ENCODE peak calls at places on chromosomes 13 and 19, in six cellular contexts. S is stimulated activated CD4-positive, alpha-beta T cell treated with anti-CD3 and anti-CD28 coated beads, Interleukin-1b, Interleukin-23, amount 100 ng/mL, for 24 hours; V is left cardiac atrium; R is neural crest cell; H is EH; U is AG09319. A is an unnamed sample.

GRCh38 chr13:40895207-40895606 is 105.8 kb downstream of the SLC25A15 start:
- DNase-seq in R (no peak), U (no peak), H (no peak), V (no peak), S (no peak), A (no peak)

GRCh38 chr19:804419-805160 is 7.3 kb downstream of the PTBP1 start:
- DNase-seq in R (no peak), V (peak), U (no peak), H (no peak), S (no peak), A (no peak)

GRCh38 chr19:12749938-12750521 is 1.6 kb upstream of the BEST2 start:
- DNase-seq in V (no peak), R (no peak), H (peak), U (no peak), S (no peak), A (peak)

GRCh38 chr13:29564828-29565227 is 30.7 kb downstream of the SLC7A1 start:
- DNase-seq in R (no peak), U (no peak), H (no peak), S (no peak), V (no peak), A (no peak)

GRCh38 chr19:2820112-2820702 is 539 bp downstream of the ZNF554 start:
- DNase-seq in R (peak), V (no peak), U (no peak), H (peak), S (no peak), A (no peak)

GRCh38 chr19:14059093-14059480 is 2.8 kb downstream of the PALM3 start:
- DNase-seq in S (peak), U (no peak), H (no peak), V (no peak), R (peak), A (no peak)

GRCh38 chr13:20192470-20193141 is at the start of gene GJB2:
- DNase-seq in U (no peak), V (no peak), S (no peak), R (no peak), H (no peak), A (no peak)

GRCh38 chr13:44237276-44237767 is 136.3 kb upstream of the SERP2 start:
- DNase-seq in U (peak), V (peak), R (no peak), H (peak), S (no peak), A (peak)

GRCh38 chr13:26541041-26541440 is 16.4 kb upstream of the WASF3 start:
- DNase-seq in R (no peak), V (no peak), S (no peak), H (no peak), U (no peak), A (no peak)

GRCh38 chr13:44011036-44011435 is 131.3 kb downstream of the LACC1 start:
- DNase-seq in H (peak), S (no peak), V (no peak), U (no peak), R (no peak), A (no peak)

GRCh38 chr19:29277107-29277506 is 64.2 kb upstream of the UQCRFS1 start:
- DNase-seq in R (no peak), U (no peak), H (peak), V (no peak), S (no peak), A (no peak)

GRCh38 chr13:94548382-94549240 is 47.3 kb downstream of the TGDS start:
- DNase-seq in U (no peak), V (peak), S (no peak), R (no peak), H (peak), A (no peak)

GRCh38 chr19:45523642-45524256 is 16.5 kb downstream of the VASP start:
- DNase-seq in S (peak), H (peak), V (peak), U (peak), R (peak), A (peak)

GRCh38 chr13:42990147-42990990 is 1.7 kb downstream of the EPSTI1 start:
- DNase-seq in U (no peak), R (no peak), S (no peak), V (no peak), H (peak), A (no peak)

GRCh38 chr19:47377801-47378200 is 28.7 kb downstream of the DHX34 start:
- DNase-seq in U (no peak), V (no peak), H (no peak), S (no peak), R (no peak), A (no peak)

GRCh38 chr19:11397089-11397610 is 13.0 kb upstream of the EPOR start:
- DNase-seq in S (no peak), R (no peak), V (no peak), H (no peak), U (no peak), A (no peak)

GRCh38 chr13:43377955-43378354 is 354.6 kb downstream of the DNAJC15 start:
- DNase-seq in S (no peak), R (no peak), H (no peak), V (no peak), U (no peak), A (no peak)

GRCh38 chr19:16957855-16958254 is 68.8 kb downstream of the CPAMD8 start:
- DNase-seq in U (no peak), S (no peak), V (no peak), R (no peak), H (no peak), A (no peak)

GRCh38 chr19:4676955-4677731 is 7.0 kb upstream of the MYDGF start:
- DNase-seq in U (no peak), V (peak), H (peak), S (no peak), R (peak), A (no peak)

GRCh38 chr13:97119899-97120745 is 102.0 kb upstream of the MBNL2 start:
- DNase-seq in V (no peak), S (no peak), H (peak), R (no peak), U (no peak), A (peak)

GRCh38 chr19:33677745-33678426 is 56.1 kb downstream of the CHST8 start:
- DNase-seq in U (no peak), V (no peak), R (no peak), S (no peak), H (no peak), A (no peak)

GRCh38 chr19:45767410-45767880 is 1.6 kb downstream of the SIX5 start:
- DNase-seq in V (peak), U (peak), H (peak), R (peak), S (no peak), A (peak)